ENCODE peak calls at places on chromosomes 12 and 14, in six cellular contexts. One of them, this sample, is unnamed.

GRCh38 chr12:108828774-108829173 is 28.6 kb downstream of the SSH1 start:
- DNase-seq in heart right ventricle: no peak
- DNase-seq in progenitor cell of endocrine pancreas: no peak
- DNase-seq in foreskin fibroblast: no peak
- DNase-seq in PC-3: no peak
- DNase-seq in fibroblast of mammary gland: peak; percentile 98
- DNase-seq in this sample: no peak

GRCh38 chr12:96015672-96016071 is 19.5 kb upstream of the HAL start:
- DNase-seq in progenitor cell of endocrine pancreas: no peak
- DNase-seq in heart right ventricle: no peak
- DNase-seq in fibroblast of mammary gland: peak; percentile 37
- DNase-seq in foreskin fibroblast: no peak
- DNase-seq in PC-3: peak; percentile 50
- DNase-seq in this sample: no peak

GRCh38 chr12:49121047-49121696 is 10.0 kb downstream of the TUBA1B start:
- DNase-seq in foreskin fibroblast: peak; percentile 62
- DNase-seq in heart right ventricle: no peak
- DNase-seq in PC-3: peak; percentile 79
- DNase-seq in fibroblast of mammary gland: peak; percentile 82
- DNase-seq in progenitor cell of endocrine pancreas: no peak
- DNase-seq in this sample: no peak

GRCh38 chr14:89844508-89844907 is 110.0 kb downstream of the EFCAB11 start:
- DNase-seq in fibroblast of mammary gland: no peak
- DNase-seq in heart right ventricle: no peak
- DNase-seq in progenitor cell of endocrine pancreas: no peak
- DNase-seq in PC-3: no peak
- DNase-seq in foreskin fibroblast: no peak
- DNase-seq in this sample: no peak

GRCh38 chr12:122867701-122868461 is 28.0 kb downstream of the VPS37B start:
- DNase-seq in foreskin fibroblast: no peak
- DNase-seq in fibroblast of mammary gland: no peak
- DNase-seq in heart right ventricle: peak; percentile 79
- DNase-seq in progenitor cell of endocrine pancreas: no peak
- DNase-seq in PC-3: peak; percentile 43
- DNase-seq in this sample: no peak

GRCh38 chr14:66361013-66361412 is 125.2 kb upstream of the CCDC196 start:
- DNase-seq in heart right ventricle: no peak
- DNase-seq in foreskin fibroblast: no peak
- DNase-seq in fibroblast of mammary gland: no peak
- DNase-seq in PC-3: no peak
- DNase-seq in progenitor cell of endocrine pancreas: no peak
- DNase-seq in this sample: no peak

GRCh38 chr14:91414475-91415342 is 2.9 kb downstream of the CCDC88C start:
- DNase-seq in progenitor cell of endocrine pancreas: no peak
- DNase-seq in fibroblast of mammary gland: no peak
- DNase-seq in heart right ventricle: no peak
- DNase-seq in PC-3: no peak
- DNase-seq in foreskin fibroblast: no peak
- DNase-seq in this sample: no peak

GRCh38 chr12:8823565-8824300 is 1.3 kb downstream of the A2ML1 start:
- DNase-seq in fibroblast of mammary gland: peak; percentile 16
- DNase-seq in PC-3: no peak
- DNase-seq in heart right ventricle: no peak
- DNase-seq in foreskin fibroblast: no peak
- DNase-seq in progenitor cell of endocrine pancreas: peak; percentile 34
- DNase-seq in this sample: no peak

GRCh38 chr14:74860179-74860578 is 15.8 kb downstream of the PROX2 start:
- DNase-seq in heart right ventricle: no peak
- DNase-seq in foreskin fibroblast: no peak
- DNase-seq in progenitor cell of endocrine pancreas: no peak
- DNase-seq in PC-3: no peak
- DNase-seq in fibroblast of mammary gland: no peak
- DNase-seq in this sample: no peak

GRCh38 chr12:43766291-43766690 is 7.5 kb downstream of the IRAK4 start:
- DNase-seq in progenitor cell of endocrine pancreas: no peak
- DNase-seq in foreskin fibroblast: no peak
- DNase-seq in PC-3: peak; percentile 8
- DNase-seq in heart right ventricle: no peak
- DNase-seq in fibroblast of mammary gland: no peak
- DNase-seq in this sample: no peak

DNA sequence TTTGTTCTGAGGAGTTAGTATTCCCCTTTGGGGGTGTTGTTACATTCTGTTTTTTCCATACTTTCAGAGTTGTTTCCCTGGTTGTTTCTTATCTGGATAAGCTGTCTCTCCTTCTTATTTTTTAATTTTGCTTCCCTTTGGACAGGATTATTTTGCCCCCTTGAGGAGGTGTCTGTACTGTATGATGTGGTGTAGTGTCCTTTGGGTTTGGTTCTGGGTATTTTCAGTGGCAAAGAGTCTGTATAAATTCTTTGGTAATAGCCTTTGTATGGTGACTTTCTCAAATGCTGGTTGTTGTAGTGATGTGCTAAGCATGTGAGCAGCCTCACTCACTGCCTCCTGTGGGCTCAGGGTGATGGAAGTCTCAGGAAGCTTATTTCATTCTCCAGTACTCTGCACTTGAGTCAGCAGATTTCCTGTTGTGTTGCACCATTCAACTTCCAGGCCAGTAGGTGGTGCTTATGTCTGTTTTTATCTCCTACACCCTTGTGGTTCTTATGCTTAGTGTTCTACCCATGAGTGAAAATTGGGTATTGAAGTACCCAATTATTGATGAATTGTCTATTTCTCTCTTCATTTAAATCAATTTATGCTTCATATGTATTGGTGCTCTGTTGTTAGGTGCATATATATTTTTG is 103.3 kb upstream of the PMCH start:
- DNase-seq in heart right ventricle: no peak
- DNase-seq in fibroblast of mammary gland: peak; percentile 77
- DNase-seq in PC-3: peak; percentile 35
- DNase-seq in progenitor cell of endocrine pancreas: no peak
- DNase-seq in foreskin fibroblast: peak; percentile 29
- DNase-seq in this sample: no peak
- TF ChIP-seq CTCF in heart right ventricle: no peak
- TF ChIP-seq CTCF in fibroblast of mammary gland: peak; percentile 60
- TF ChIP-seq CTCF in PC-3: peak; percentile 56
- TF ChIP-seq CTCF in progenitor cell of endocrine pancreas: peak; percentile 34
- TF ChIP-seq CTCF in foreskin fibroblast: peak; percentile 42
- TF ChIP-seq CTCF in this sample: peak; percentile 47

DNA sequence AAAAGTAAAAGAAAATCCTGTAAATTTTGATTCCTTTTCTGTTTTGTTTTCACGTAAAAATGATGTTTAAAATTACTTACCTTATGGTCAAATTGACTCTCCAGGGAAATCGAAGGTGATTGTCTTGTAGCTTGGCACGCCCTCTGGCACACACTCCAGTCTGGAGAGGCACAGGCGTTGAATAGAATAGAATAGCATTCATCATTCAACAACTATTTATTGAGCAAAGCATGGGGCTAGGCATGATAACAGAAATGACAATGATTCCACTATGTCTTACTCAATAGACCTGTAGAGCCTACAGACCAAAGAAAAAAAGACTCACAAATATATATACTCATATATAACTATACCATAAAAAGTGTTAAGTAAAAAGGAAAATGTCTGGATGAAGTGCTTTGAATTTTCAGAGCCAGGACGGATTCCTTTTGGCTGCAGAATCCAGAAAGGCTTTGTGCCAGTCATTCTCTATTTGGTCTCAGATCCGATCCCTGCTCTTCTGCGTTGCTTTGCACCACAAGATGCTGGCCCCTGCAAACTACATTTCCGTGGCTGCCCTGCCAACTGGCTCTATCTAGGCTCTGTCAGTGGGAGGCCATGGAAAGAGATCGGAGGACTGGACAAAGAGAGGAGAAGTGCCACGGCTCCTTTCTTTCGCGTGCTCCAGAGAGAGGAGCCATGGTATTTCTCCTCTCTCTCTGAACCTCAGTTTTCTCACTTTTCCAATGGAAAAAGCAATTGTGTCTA is 231.8 kb downstream of the CRADD start:
- DNase-seq in foreskin fibroblast: no peak
- DNase-seq in progenitor cell of endocrine pancreas: no peak
- DNase-seq in fibroblast of mammary gland: peak; percentile 29
- DNase-seq in heart right ventricle: peak; percentile 24
- DNase-seq in PC-3: peak; percentile 75
- DNase-seq in this sample: no peak
- TF ChIP-seq CTCF in foreskin fibroblast: no peak
- TF ChIP-seq CTCF in progenitor cell of endocrine pancreas: no peak
- TF ChIP-seq CTCF in fibroblast of mammary gland: no peak
- TF ChIP-seq CTCF in heart right ventricle: no peak
- TF ChIP-seq CTCF in PC-3: no peak
- TF ChIP-seq CTCF in this sample: no peak

DNA sequence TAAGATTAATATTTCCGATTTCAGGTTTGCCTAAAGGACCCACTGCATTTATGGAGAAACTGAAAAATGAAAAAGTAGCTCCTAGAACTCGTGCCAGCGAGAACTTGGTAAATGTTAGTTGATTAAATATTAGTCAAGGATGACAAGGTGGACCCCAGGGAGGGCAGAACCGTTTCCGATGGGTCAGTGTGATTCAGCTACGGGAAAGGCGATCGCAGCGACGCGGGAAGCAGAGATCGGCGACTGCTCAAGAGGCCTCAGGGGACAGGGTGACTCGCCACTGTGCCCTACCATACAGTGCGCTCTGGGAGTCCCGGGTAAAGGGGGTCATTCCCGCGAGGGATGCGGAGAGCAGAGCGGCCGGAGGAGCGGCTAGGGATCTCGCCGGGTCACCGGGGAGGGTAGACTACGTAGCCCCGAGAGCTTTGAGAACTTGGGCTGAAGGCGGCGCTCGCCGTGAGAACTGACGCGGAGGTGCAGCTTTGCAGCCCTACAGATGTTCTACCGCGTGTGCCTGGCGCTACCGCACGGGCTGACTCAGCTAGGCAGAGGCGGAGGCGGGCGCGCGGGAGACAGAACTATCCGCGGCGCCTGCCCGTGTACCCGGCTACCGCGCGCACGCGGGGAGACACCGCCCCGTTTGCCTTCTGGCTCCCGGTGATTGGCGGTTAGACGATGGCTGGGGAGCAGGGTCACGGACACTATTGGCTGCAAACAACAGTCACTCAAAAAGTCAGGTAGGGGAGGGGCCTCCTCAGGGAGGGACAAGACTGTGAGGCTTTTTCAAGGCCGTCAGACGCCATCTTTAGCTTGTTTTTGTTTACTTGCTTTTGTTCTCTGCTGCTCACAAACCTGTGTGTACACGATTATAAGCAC is 3.2 kb downstream of the C14orf93 start:
- DNase-seq in PC-3: peak; percentile 98
- DNase-seq in heart right ventricle: peak; percentile 94
- DNase-seq in fibroblast of mammary gland: peak; percentile 98
- DNase-seq in progenitor cell of endocrine pancreas: peak; percentile 95
- DNase-seq in foreskin fibroblast: peak; percentile 98
- DNase-seq in this sample: peak; percentile 98
- TF ChIP-seq CTCF in PC-3: peak; percentile 36
- TF ChIP-seq CTCF in heart right ventricle: no peak
- TF ChIP-seq CTCF in fibroblast of mammary gland: peak; percentile 23
- TF ChIP-seq CTCF in progenitor cell of endocrine pancreas: peak; percentile 33
- TF ChIP-seq CTCF in foreskin fibroblast: no peak
- TF ChIP-seq CTCF in this sample: peak; percentile 45

GRCh38 chr12:112012775-112013600 is at the start of the genes ERP29 and TMEM116:
- DNase-seq in fibroblast of mammary gland: peak; percentile 97
- DNase-seq in heart right ventricle: peak; percentile 100
- DNase-seq in foreskin fibroblast: peak; percentile 98
- DNase-seq in progenitor cell of endocrine pancreas: peak; percentile 100
- DNase-seq in PC-3: peak; percentile 99
- DNase-seq in this sample: peak; percentile 99
- TF ChIP-seq CTCF in fibroblast of mammary gland: peak; percentile 43
- TF ChIP-seq CTCF in heart right ventricle: peak; percentile 55
- TF ChIP-seq CTCF in foreskin fibroblast: peak; percentile 34
- TF ChIP-seq CTCF in progenitor cell of endocrine pancreas: peak; percentile 53
- TF ChIP-seq CTCF in PC-3: peak; percentile 48
- TF ChIP-seq CTCF in this sample: peak; percentile 71

This sample was measured in type B pancreatic cell.